ENCODE peak calls at places on chromosome 7, in six cellular contexts. J is esophagus squamous epithelium, F is HCT116, H is ovary, Z is left ventricle myocardium inferior, W is astrocyte of the cerebellum. L is an unnamed sample.

GRCh38 chr7:83852136-83852535 is 203.2 kb upstream of the SEMA3E start:
- DNase-seq in H (no peak), F (no peak), Z (no peak), J (no peak), W (no peak), L (no peak)

GRCh38 chr7:99860281-99861127 is 16.3 kb downstream of the OR2AE1 start:
- DNase-seq in W (peak), H (no peak), Z (no peak), J (no peak), F (no peak), L (peak)

GRCh38 chr7:30543815-30544525 is 39.3 kb upstream of the GGCT start:
- DNase-seq in H (no peak), W (peak), F (no peak), J (no peak), Z (no peak), L (no peak)

GRCh38 chr7:7428806-7429205 is 106.9 kb downstream of the COL28A1 start:
- DNase-seq in F (no peak), W (no peak), J (no peak), Z (no peak), H (no peak), L (no peak)

GRCh38 chr7:134854816-134855215 is 75.4 kb downstream of the CALD1 start:
- DNase-seq in F (no peak), H (no peak), W (no peak), Z (no peak), J (no peak), L (no peak)

GRCh38 chr7:157485961-157486510 is 149.2 kb downstream of the DNAJB6 start:
- DNase-seq in H (no peak), F (no peak), W (no peak), J (no peak), Z (no peak), L (peak)

GRCh38 chr7:47576031-47576908 is 5.6 kb downstream of the TNS3 start:
- DNase-seq in F (peak), Z (peak), H (peak), W (no peak), J (no peak), L (peak)

GRCh38 chr7:119037941-119038340 is 813.4 kb downstream of the ANKRD7 start:
- DNase-seq in J (no peak), F (no peak), W (no peak), Z (no peak), H (no peak), L (no peak)

GRCh38 chr7:151409555-151410404 is at the start of gene WDR86:
- DNase-seq in W (no peak), J (no peak), H (no peak), F (no peak), Z (no peak), L (no peak)

GRCh38 chr7:131602304-131602993 is 46.0 kb upstream of the PODXL start:
- DNase-seq in H (no peak), J (no peak), W (no peak), Z (no peak), F (no peak), L (no peak)

GRCh38 chr7:50362712-50363282 is 58.3 kb downstream of the IKZF1 start:
- DNase-seq in Z (no peak), J (no peak), F (no peak), H (no peak), W (no peak), L (no peak)

GRCh38 chr7:108010377-108010776 is 7.4 kb upstream of the LAMB1 start:
- DNase-seq in Z (no peak), W (no peak), J (no peak), H (no peak), F (no peak), L (no peak)

GRCh38 chr7:35036361-35037171 is 719 bp downstream of the DPY19L1 start:
- DNase-seq in F (no peak), J (peak), W (no peak), Z (peak), H (peak), L (peak)

GRCh38 chr7:157638563-157638962 is 301.8 kb downstream of the DNAJB6 start:
- DNase-seq in J (no peak), Z (no peak), W (no peak), F (no peak), H (no peak), L (peak)

GRCh38 chr7:100799037-100799896 is 28.1 kb downstream of the EPHB4 start:
- DNase-seq in F (no peak), W (no peak), Z (peak), H (peak), J (no peak), L (no peak)

GRCh38 chr7:51235593-51236313 is 80.9 kb downstream of the COBL start:
- DNase-seq in H (no peak), W (no peak), Z (no peak), J (no peak), F (no peak), L (no peak)

GRCh38 chr7:149685455-149685854 is 87.9 kb downstream of the ZNF467 start:
- DNase-seq in W (no peak), Z (no peak), H (no peak), F (no peak), J (no peak), L (no peak)

GRCh38 chr7:4233146-4233545 is 448.9 kb upstream of the FOXK1 start:
- DNase-seq in H (no peak), F (no peak), Z (no peak), J (no peak), W (no peak), L (no peak)

GRCh38 chr7:132783824-132784223 is 207.6 kb upstream of the PLXNA4 start:
- DNase-seq in J (no peak), Z (no peak), F (peak), W (peak), H (no peak), L (no peak)

GRCh38 chr7:136588216-136588615 is 280.2 kb upstream of the CHRM2 start:
- DNase-seq in F (no peak), W (no peak), H (no peak), J (no peak), Z (no peak), L (no peak)

GRCh38 chr7:130872756-130873448 is 138.9 kb upstream of the KLF14 start:
- DNase-seq in J (no peak), F (no peak), H (no peak), Z (no peak), W (no peak), L (no peak)

GRCh38 chr7:7191137-7191536 is 8.8 kb downstream of the C1GALT1 start:
- DNase-seq in J (no peak), H (no peak), Z (no peak), W (no peak), F (no peak), L (no peak)

GRCh38 chr7:152076324-152076821 is 50.9 kb downstream of the GALNT11 start:
- DNase-seq in F (peak), W (no peak), J (no peak), Z (no peak), H (no peak), L (no peak)

GRCh38 chr7:150737265-150738055 is at the start of gene GIMAP5:
- DNase-seq in H (no peak), Z (no peak), W (no peak), F (no peak), J (no peak), L (no peak)

GRCh38 chr7:151884276-151885201 is 7.6 kb upstream of the PRKAG2 start:
- DNase-seq in Z (no peak), H (peak), F (no peak), W (no peak), J (no peak), L (no peak)

GRCh38 chr7:73438547-73439245 is 5.1 kb downstream of the FZD9 start:
- DNase-seq in J (no peak), Z (no peak), F (no peak), W (no peak), H (no peak), L (no peak)

GRCh38 chr7:63112764-63113712 is 885.6 kb upstream of the ZNF722 start:
- DNase-seq in H (no peak), F (no peak), J (no peak), W (no peak), Z (no peak), L (no peak)

GRCh38 chr7:22251284-22251683 is 105.7 kb downstream of the RAPGEF5 start:
- DNase-seq in F (no peak), Z (no peak), J (no peak), W (no peak), H (no peak), L (no peak)

GRCh38 chr7:55568613-55569268 is 3.6 kb downstream of the VOPP1 start:
- DNase-seq in Z (no peak), F (no peak), W (no peak), J (no peak), H (no peak), L (no peak)
- TF ChIP-seq CTCF in Z (no peak), F (no peak), W (peak), J (no peak), H (no peak), L (no peak)

GRCh38 chr7:28707291-28707690 is 250.8 kb downstream of the TRIL start:
- DNase-seq in W (no peak), F (no peak), J (no peak), Z (no peak), H (no peak), L (no peak)

GRCh38 chr7:28706607-28707006 is 251.5 kb downstream of the TRIL start:
- DNase-seq in Z (no peak), F (no peak), J (no peak), H (no peak), W (no peak), L (no peak)

GRCh38 chr7:28709756-28710155 is 248.4 kb downstream of the TRIL start:
- DNase-seq in H (no peak), J (no peak), Z (no peak), W (no peak), F (no peak), L (no peak)

GRCh38 chr7:28708033-28708451 is 250.1 kb downstream of the TRIL start:
- DNase-seq in Z (no peak), W (peak), H (no peak), J (no peak), F (no peak), L (no peak)

DNA sequence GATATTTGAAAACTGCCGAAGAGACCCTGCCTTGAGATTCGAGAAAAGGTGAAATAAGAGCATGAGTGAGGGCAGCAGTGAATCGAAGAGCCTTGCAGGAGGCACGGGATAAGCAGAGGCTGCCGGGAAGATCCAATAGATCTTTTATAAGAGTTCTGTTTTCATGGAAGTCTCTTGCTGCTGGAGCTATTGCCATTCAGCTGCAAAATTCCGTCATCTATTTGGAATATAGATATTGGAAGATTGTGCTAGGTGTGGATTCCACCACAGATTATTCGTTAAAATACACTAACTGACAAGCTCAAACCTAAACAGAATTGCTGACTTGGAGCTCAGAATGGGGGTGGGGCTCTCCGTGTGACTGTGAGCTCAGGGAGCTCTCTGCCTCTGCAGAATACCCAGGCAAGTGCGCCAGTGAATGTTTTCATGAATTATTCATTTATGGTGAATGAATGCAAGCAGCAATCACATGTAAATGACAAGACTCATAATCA is 249.6 kb downstream of the TRIL start:
- DNase-seq in W (no peak), Z (no peak), F (no peak), H (no peak), J (no peak), L (no peak)
- H3K4me3 ChIP-seq in W (peak), Z (peak), F (no peak), H (no peak), J (peak), L (no peak)

DNA sequence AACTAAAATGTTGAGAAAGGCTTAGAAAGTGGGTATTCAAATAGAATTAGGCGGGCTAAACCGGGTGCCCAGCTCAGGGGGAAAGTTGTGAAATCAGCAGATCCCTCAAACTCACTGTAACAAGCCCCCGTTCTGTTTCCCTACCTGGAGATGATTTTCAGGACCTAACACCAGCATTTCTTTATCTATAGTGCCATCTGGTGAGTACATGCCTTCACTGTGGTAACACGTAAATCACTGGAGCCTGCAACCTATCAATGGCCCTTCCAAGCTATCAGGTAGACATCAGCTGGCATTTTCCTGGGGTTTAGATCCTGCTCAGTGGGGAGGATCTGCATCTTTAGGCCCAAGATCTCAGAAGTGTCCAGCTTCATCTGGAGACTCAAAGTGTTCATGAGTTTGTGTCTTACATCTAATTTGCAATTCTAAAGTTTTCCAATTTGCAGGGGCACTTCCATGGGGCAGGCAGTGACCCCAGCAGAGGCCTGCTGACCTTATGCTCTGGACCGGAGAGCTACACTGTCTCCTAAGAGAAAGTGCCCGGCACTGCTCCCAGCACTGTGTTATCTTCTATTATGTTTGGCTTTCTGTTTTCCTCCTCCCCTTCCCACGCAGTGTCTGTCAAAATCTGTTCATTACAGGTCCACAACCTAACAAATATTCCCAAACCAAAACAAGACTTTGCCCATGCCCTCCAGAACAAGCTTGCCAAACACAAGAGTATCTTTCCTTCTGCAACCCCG is 132.5 kb downstream of the LSM5 start:
- DNase-seq in J (no peak), H (no peak), F (peak), W (no peak), Z (no peak), L (no peak)
- TF ChIP-seq CTCF in J (peak), H (no peak), F (peak), W (no peak), Z (peak), L (no peak)

DNA sequence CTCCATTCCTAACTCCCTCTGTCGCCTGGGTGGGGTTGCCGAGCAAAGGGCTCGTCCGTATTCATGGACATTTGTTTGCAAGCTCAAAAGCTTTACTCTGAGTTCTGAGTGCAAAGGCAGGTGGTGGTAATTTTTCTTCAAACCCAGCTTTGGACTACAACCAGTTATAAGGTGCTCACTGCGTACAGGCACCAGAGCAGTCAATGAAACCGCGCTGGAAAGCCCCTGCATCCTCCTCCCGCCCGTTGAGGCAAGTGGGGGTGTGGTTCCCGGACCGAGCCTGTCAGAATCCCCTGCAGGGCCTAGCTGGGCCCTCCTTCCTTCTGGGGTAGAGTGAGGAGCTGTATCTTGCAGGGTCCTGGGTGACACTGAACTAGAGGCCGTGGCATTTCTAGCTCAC is 22.3 kb downstream of the AMZ1 start:
- DNase-seq in Z (no peak), F (no peak), W (no peak), J (no peak), H (no peak), L (no peak)
- H3K4me3 ChIP-seq in Z (no peak), F (no peak), W (no peak), J (peak), H (no peak), L (no peak)

DNA sequence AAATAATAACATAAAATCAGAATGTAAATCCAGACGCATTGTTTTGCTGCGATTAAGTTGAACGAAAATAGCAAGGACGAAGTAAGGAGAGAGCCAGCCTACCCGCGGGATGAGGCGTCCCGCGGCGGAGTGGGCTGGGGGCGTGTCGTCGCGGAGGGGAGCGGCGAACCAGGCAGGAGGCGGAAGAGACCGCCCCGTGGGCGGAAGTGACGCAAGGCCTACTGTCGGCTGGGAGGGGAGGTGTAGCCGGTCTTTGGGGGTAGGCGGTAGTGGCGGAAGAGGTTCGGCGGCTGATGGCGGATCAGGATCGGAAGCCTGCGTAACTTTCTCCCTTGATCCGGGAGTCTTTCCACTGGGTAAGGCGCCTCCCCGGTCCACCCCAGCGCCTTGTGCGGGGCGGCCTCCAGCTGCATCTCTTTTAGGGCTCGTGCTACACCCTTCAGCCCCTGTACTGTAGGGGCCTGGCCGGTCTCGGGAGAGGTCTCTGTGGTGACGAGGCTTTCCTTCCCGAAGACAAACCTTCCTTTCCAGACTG is at the start of gene TAX1BP1:
- DNase-seq in F (peak), H (peak), W (peak), J (peak), Z (peak), L (peak)
- TF ChIP-seq CTCF in F (no peak), H (peak), W (no peak), J (no peak), Z (no peak), L (no peak)

DNA sequence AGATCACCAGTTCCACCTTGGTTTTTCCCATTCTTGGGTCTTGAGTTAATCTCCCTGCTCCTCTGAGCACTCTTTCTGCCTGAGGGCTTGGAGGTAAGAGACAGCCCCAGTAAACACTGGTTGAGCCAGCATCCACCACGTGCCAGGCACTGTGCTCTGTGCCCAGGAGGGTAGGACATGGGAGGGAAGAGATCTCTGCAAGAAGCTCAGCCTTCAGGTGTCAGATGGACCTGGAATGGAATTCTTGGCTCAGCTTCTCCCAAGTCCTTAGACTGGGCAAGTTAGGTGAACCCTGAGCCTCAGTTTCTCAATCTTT is 2.5 kb downstream of the ZYX start:
- DNase-seq in W (no peak), F (no peak), Z (no peak), J (no peak), H (no peak), L (no peak)
- H3K4me3 ChIP-seq in W (peak), F (no peak), Z (peak), J (peak), H (no peak), L (peak)

GRCh38 chr7:43584200-43584586 is 1.3 kb downstream of the STK17A start:
- DNase-seq in Z (no peak), J (no peak), H (no peak), F (no peak), W (no peak), L (no peak)

GRCh38 chr7:43586251-43586900 is 3.5 kb downstream of the STK17A start:
- DNase-seq in Z (no peak), F (no peak), W (no peak), J (no peak), H (no peak), L (no peak)

GRCh38 chr7:43585521-43585920 is 2.6 kb downstream of the STK17A start:
- DNase-seq in F (no peak), J (no peak), Z (no peak), H (no peak), W (no peak), L (no peak)

GRCh38 chr7:43582503-43583423 is at the start of gene STK17A:
- DNase-seq in J (peak), H (peak), Z (peak), F (peak), W (peak), L (peak)

GRCh38 chr7:43583424-43584199 is 704 bp downstream of the STK17A start:
- DNase-seq in F (no peak), J (no peak), Z (peak), H (peak), W (no peak), L (peak)
- TF ChIP-seq CTCF in F (no peak), J (no peak), Z (no peak), H (no peak), W (peak), L (no peak)

GRCh38 chr7:86949779-86950260 is 109.6 kb downstream of the ELAPOR2 start:
- DNase-seq in F (no peak), W (no peak), J (no peak), Z (no peak), H (no peak), L (no peak)
- H3K4me3 ChIP-seq in F (no peak), W (no peak), J (no peak), Z (no peak), H (no peak), L (no peak)